ENCODE peak calls at places on chromosomes 5 and 9, in six cellular contexts. F is psoas muscle, M is epithelial cell of esophagus, E is choroid plexus epithelial cell, L is fibroblast of lung, U is endothelial cell. X is an unnamed sample.
A peak's percentile ranks its signal among the peaks of the same experiment; 100 is the strongest.

GRCh38 chr5:149035282-149035882 is 27.5 kb downstream of the SH3TC2 start:
- DNase-seq in M (peak; percentile 81), L (peak; percentile 84), F (peak; percentile 83), E (peak; percentile 90), U (peak; percentile 80), X (peak; percentile 30)

GRCh38 chr5:9544056-9544455 is 1.8 kb downstream of the SEMA5A start:
- DNase-seq in M (no peak), U (no peak), E (no peak), F (no peak), L (no peak), X (no peak)

GRCh38 chr5:60959156-60959555 is 14.2 kb downstream of the NDUFAF2 start:
- DNase-seq in U (no peak), E (peak; percentile 52), L (peak; percentile 58), M (peak; percentile 22), F (no peak), X (no peak)

GRCh38 chr9:15834541-15834940 is 281.7 kb downstream of the CCDC171 start:
- DNase-seq in L (peak; percentile 58), F (no peak), U (no peak), E (peak; percentile 82), M (peak; percentile 11), X (no peak)

GRCh38 chr9:72574156-72574810 is 52.9 kb downstream of the TMC1 start:
- DNase-seq in U (no peak), E (no peak), L (no peak), M (no peak), F (no peak), X (no peak)

GRCh38 chr5:77181596-77182304 is 28.7 kb upstream of the PDE8B start:
- DNase-seq in M (no peak), E (no peak), F (no peak), U (no peak), L (no peak), X (no peak)

GRCh38 chr9:112074250-112075008 is 100.7 kb downstream of the SUSD1 start:
- DNase-seq in L (peak; percentile 88), F (peak; percentile 55), E (peak; percentile 98), U (peak; percentile 54), M (peak; percentile 75), X (peak; percentile 25)

GRCh38 chr5:177320879-177321278 is 9.2 kb upstream of the MXD3 start:
- DNase-seq in L (no peak), U (no peak), E (no peak), M (no peak), F (peak; percentile 42), X (no peak)

GRCh38 chr9:121393318-121393717 is 23.3 kb upstream of the STOM start:
- DNase-seq in M (peak; percentile 90), E (no peak), F (no peak), L (no peak), U (no peak), X (no peak)

GRCh38 chr9:81632599-81632998 is 56.7 kb downstream of the TLE1 start:
- DNase-seq in E (peak; percentile 93), F (no peak), U (no peak), M (no peak), L (peak; percentile 80), X (no peak)

GRCh38 chr5:43129161-43129560 is 8.4 kb downstream of the ZNF131 start:
- DNase-seq in F (no peak), L (no peak), U (no peak), M (no peak), E (no peak), X (no peak)

GRCh38 chr5:127976525-127976924 is 107.0 kb upstream of the SLC12A2 start:
- DNase-seq in E (no peak), U (no peak), M (no peak), L (no peak), F (no peak), X (no peak)

GRCh38 chr9:112273826-112274225 is 59.6 kb downstream of the PTBP3 start:
- DNase-seq in E (no peak), U (no peak), F (no peak), M (no peak), L (no peak), X (no peak)

GRCh38 chr9:74277532-74277931 is 219.6 kb upstream of the RORB start:
- DNase-seq in E (no peak), U (no peak), L (no peak), F (no peak), M (no peak), X (no peak)

GRCh38 chr5:10635257-10635860 is 71.5 kb downstream of the ANKRD33B start:
- DNase-seq in M (peak; percentile 83), E (peak; percentile 40), L (peak; percentile 43), U (no peak), F (no peak), X (peak; percentile 57)

GRCh38 chr5:175921066-175921730 is 46.9 kb downstream of the THOC3 start:
- DNase-seq in L (no peak), E (no peak), M (no peak), U (no peak), F (no peak), X (no peak)

GRCh38 chr5:178496661-178497060 is 93.5 kb downstream of the COL23A1 start:
- DNase-seq in M (no peak), L (no peak), F (no peak), E (no peak), U (no peak), X (no peak)

GRCh38 chr5:168174376-168174775 is 117.1 kb upstream of the WWC1 start:
- DNase-seq in M (peak; percentile 37), F (no peak), L (peak; percentile 6), E (no peak), U (no peak), X (no peak)

GRCh38 chr9:133354766-133355165 is 1.5 kb downstream of the SURF1 start:
- DNase-seq in L (no peak), U (no peak), F (no peak), E (no peak), M (no peak), X (no peak)

GRCh38 chr5:115246361-115246991 is 16.2 kb downstream of the PGGT1B start:
- DNase-seq in U (no peak), L (peak; percentile 60), F (no peak), E (peak; percentile 68), M (peak; percentile 50), X (no peak)

GRCh38 chr9:21836437-21837161 is 34.2 kb downstream of the MTAP start:
- DNase-seq in M (peak; percentile 97), F (no peak), U (no peak), E (peak; percentile 98), L (peak; percentile 99), X (no peak)

GRCh38 chr9:131733601-131734061 is 6.2 kb downstream of the RAPGEF1 start:
- DNase-seq in M (peak; percentile 95), F (peak; percentile 86), E (peak; percentile 92), U (no peak), L (peak; percentile 94), X (no peak)

GRCh38 chr5:178356459-178356872 is 123.9 kb upstream of the PHYKPL start:
- DNase-seq in U (peak; percentile 30), F (peak; percentile 44), E (no peak), M (no peak), L (no peak), X (no peak)

GRCh38 chr9:83219154-83219923 is 156.4 kb upstream of the RASEF start:
- DNase-seq in U (peak; percentile 80), E (peak; percentile 91), F (peak; percentile 86), M (peak; percentile 79), L (peak; percentile 69), X (no peak)

GRCh38 chr5:149551227-149552037 is at the start of gene CSNK1A1:
- DNase-seq in M (peak; percentile 99), U (peak; percentile 98), E (peak; percentile 99), L (peak; percentile 98), F (peak; percentile 99), X (peak; percentile 98)

GRCh38 chr9:91896513-91897121 is 53.4 kb downstream of the ROR2 start:
- DNase-seq in F (no peak), M (no peak), E (peak; percentile 65), L (peak; percentile 69), U (no peak), X (no peak)

GRCh38 chr5:128257096-128257495 is 173.5 kb downstream of the SLC12A2 start:
- DNase-seq in L (no peak), F (no peak), E (no peak), M (peak; percentile 41), U (no peak), X (no peak)

GRCh38 chr5:77844408-77845272 is 68.5 kb upstream of the TBCA start:
- DNase-seq in M (no peak), F (no peak), U (peak; percentile 15), L (peak; percentile 30), E (peak; percentile 23), X (no peak)

GRCh38 chr5:75610201-75610600 is 1.1 kb upstream of the ANKDD1B start:
- DNase-seq in F (no peak), U (no peak), M (peak; percentile 19), E (no peak), L (no peak), X (no peak)

GRCh38 chr5:81202652-81203051 is 30.5 kb upstream of the CKMT2 start:
- DNase-seq in F (no peak), M (no peak), L (peak; percentile 33), E (peak; percentile 26), U (no peak), X (no peak)

GRCh38 chr5:107556575-107556974 is 114.2 kb downstream of the EFNA5 start:
- DNase-seq in L (no peak), M (no peak), F (no peak), U (no peak), E (no peak), X (no peak)

GRCh38 chr5:170633235-170634041 is 129.6 kb downstream of the KCNIP1 start:
- DNase-seq in E (peak; percentile 90), U (peak; percentile 36), L (peak; percentile 89), F (peak; percentile 66), M (peak; percentile 10), X (no peak)
- TF ChIP-seq CTCF in E (no peak), U (peak; percentile 40), L (no peak), F (no peak), M (no peak), X (no peak)

GRCh38 chr5:586751-587285 is 25.3 kb upstream of the CEP72 start:
- DNase-seq in L (no peak), F (no peak), M (no peak), E (no peak), U (no peak), X (no peak)
- TF ChIP-seq CTCF in L (no peak), F (no peak), M (peak; percentile 13), E (no peak), U (no peak), X (no peak)

GRCh38 chr5:121853853-121854252 is 2.2 kb downstream of the FTMT start:
- DNase-seq in E (no peak), L (no peak), U (no peak), F (no peak), M (no peak), X (no peak)
- TF ChIP-seq CTCF in E (no peak), L (no peak), U (no peak), F (no peak), M (no peak), X (no peak)

GRCh38 chr5:93964421-93964820 is 223.0 kb upstream of the POU5F2 start:
- DNase-seq in F (no peak), L (no peak), U (no peak), E (no peak), M (no peak), X (no peak)

GRCh38 chr5:93967923-93968322 is 226.5 kb upstream of the POU5F2 start:
- DNase-seq in L (no peak), M (no peak), E (peak; percentile 1), F (no peak), U (no peak), X (no peak)
- TF ChIP-seq CTCF in L (no peak), M (no peak), E (no peak), F (no peak), U (no peak), X (no peak)

DNA sequence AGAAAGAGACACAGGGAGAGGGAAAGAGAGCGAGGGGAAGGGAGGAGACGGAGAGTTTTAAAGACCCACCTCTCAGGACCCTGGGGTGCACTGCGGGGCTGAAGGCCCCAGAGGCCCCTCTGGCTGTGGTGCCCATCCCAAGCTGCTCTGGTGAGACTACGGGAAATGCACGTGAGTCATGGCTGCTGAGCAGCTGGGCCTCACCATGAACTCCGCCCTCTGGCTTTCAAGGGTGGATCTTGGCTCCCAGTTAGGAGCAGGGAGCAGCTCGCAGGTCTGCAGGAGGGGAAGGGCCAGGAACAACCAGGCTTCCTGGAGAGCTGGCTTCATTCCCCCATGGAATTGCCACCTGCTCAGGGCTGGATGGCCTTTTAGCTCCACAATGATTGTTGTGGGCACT is 7.8 kb downstream of the SLC6A3 start:
- DNase-seq in M (peak; percentile 27), L (peak; percentile 45), U (no peak), E (peak; percentile 16), F (no peak), X (no peak)
- TF ChIP-seq CTCF in M (no peak), L (no peak), U (no peak), E (no peak), F (no peak), X (no peak)

X was measured in activated B cell treated with CpG ODN at 0.5 μM for 24 hours.